ENCODE peak calls at places on chromosomes 13 and 19, in ten cellular contexts. J is aorta, M is activated T-helper 1 cell treated with Interleukin-2 at 50 U/mL for 16 hours, B is NCI-H345, F is thoracic aorta, A is kidney glomerular epithelial cell, Q is K562, L is BJ, S is A549, G is GM03348. P is an unnamed sample.

GRCh38 chr13:113084943-113085540 is 20.5 kb upstream of the F7 start:
- DNase-seq in J (peak; percentile 64), M (no peak), B (no peak), F (no peak), A (no peak), Q (no peak), L (no peak), S (no peak), G (no peak), P (peak; percentile 43)

GRCh38 chr19:10419200-10419645 is 1.1 kb upstream of the PDE4A start:
- DNase-seq in J (peak; percentile 83), M (no peak), B (no peak), F (no peak), A (no peak), Q (peak; percentile 65), L (no peak), S (peak; percentile 50), G (no peak), P (no peak)

GRCh38 chr19:47428177-47428894 is 9.0 kb upstream of the MEIS3 start:
- DNase-seq in J (peak; percentile 90), M (peak; percentile 52), B (peak; percentile 98), F (peak; percentile 68), A (peak; percentile 98), Q (peak; percentile 96), L (peak; percentile 97), S (peak; percentile 98), G (peak; percentile 97), P (peak; percentile 86)

GRCh38 chr13:27411393-27411792 is 13.0 kb upstream of the GTF3A start:
- DNase-seq in J (no peak), M (no peak), B (no peak), F (no peak), A (no peak), Q (no peak), L (no peak), S (no peak), G (no peak), P (no peak)

GRCh38 chr19:6412111-6412999 is 12.3 kb downstream of the KHSRP start:
- DNase-seq in J (no peak), M (no peak), B (peak; percentile 29), F (no peak), A (peak; percentile 15), Q (peak; percentile 66), L (no peak), S (peak; percentile 31), G (peak; percentile 31), P (no peak)

GRCh38 chr19:28878862-28879566 is 333.9 kb downstream of the UQCRFS1 start:
- DNase-seq in J (peak; percentile 87), M (no peak), B (peak; percentile 95), F (peak; percentile 13), A (peak; percentile 73), Q (peak; percentile 67), L (peak; percentile 9), S (peak; percentile 83), G (peak; percentile 81), P (peak; percentile 64)

GRCh38 chr13:49622174-49622946 is 5.9 kb upstream of the ARL11 start:
- DNase-seq in J (no peak), M (no peak), B (no peak), F (no peak), A (no peak), Q (no peak), L (no peak), S (no peak), G (no peak), P (no peak)

GRCh38 chr13:47594833-47595232 is 406.2 kb downstream of the SUCLA2 start:
- DNase-seq in J (no peak), M (no peak), B (no peak), F (no peak), A (no peak), Q (no peak), L (no peak), S (peak; percentile 18), G (no peak), P (no peak)

GRCh38 chr13:53351040-53351439 is 322.4 kb downstream of the OLFM4 start:
- DNase-seq in J (no peak), M (no peak), B (no peak), F (no peak), A (no peak), Q (no peak), L (no peak), S (no peak), G (no peak), P (no peak)

GRCh38 chr19:46471116-46471733 is at the start of gene PNMA8A:
- DNase-seq in J (peak; percentile 96), M (no peak), B (peak; percentile 81), F (peak; percentile 61), A (peak; percentile 52), Q (peak; percentile 92), L (no peak), S (peak; percentile 57), G (peak; percentile 89), P (peak; percentile 62)

GRCh38 chr13:112580211-112580610 is 7.7 kb downstream of the TUBGCP3 start:
- DNase-seq in J (no peak), M (no peak), B (no peak), F (no peak), A (no peak), Q (no peak), L (no peak), S (no peak), G (no peak), P (no peak)

GRCh38 chr19:1122972-1123363 is 19.2 kb downstream of the GPX4 start:
- DNase-seq in J (peak; percentile 93), M (no peak), B (peak; percentile 16), F (no peak), A (peak; percentile 29), Q (peak; percentile 99), L (no peak), S (peak; percentile 84), G (peak; percentile 96), P (peak; percentile 78)

GRCh38 chr13:33992891-33993336 is 175.0 kb downstream of the RFC3 start:
- DNase-seq in J (no peak), M (no peak), B (peak; percentile 44), F (no peak), A (no peak), Q (no peak), L (no peak), S (no peak), G (no peak), P (no peak)

GRCh38 chr13:109451726-109452125 is 334.7 kb downstream of the IRS2 start:
- DNase-seq in J (no peak), M (no peak), B (no peak), F (no peak), A (no peak), Q (no peak), L (no peak), S (no peak), G (no peak), P (no peak)

GRCh38 chr13:73765651-73766384 is 368.4 kb downstream of the KLF12 start:
- DNase-seq in J (peak; percentile 86), M (peak; percentile 78), B (peak; percentile 97), F (peak; percentile 33), A (peak; percentile 49), Q (no peak), L (no peak), S (no peak), G (peak; percentile 24), P (peak; percentile 71)

GRCh38 chr19:41397086-41398041 is at the start of the genes BCKDHA and EXOSC5:
- DNase-seq in J (peak; percentile 99), M (peak; percentile 99), B (peak; percentile 98), F (peak; percentile 98), A (peak; percentile 99), Q (peak; percentile 96), L (peak; percentile 98), S (peak; percentile 100), G (peak; percentile 99), P (peak; percentile 100)

GRCh38 chr13:95660981-95661581 is 15.9 kb upstream of the DNAJC3 start:
- DNase-seq in J (no peak), M (no peak), B (peak; percentile 37), F (no peak), A (peak; percentile 25), Q (peak; percentile 12), L (no peak), S (peak; percentile 42), G (peak; percentile 57), P (no peak)

GRCh38 chr13:24502567-24503375 is 9.8 kb downstream of the PARP4 start:
- DNase-seq in J (no peak), M (no peak), B (peak; percentile 7), F (no peak), A (peak; percentile 59), Q (no peak), L (no peak), S (peak; percentile 58), G (peak; percentile 67), P (no peak)

GRCh38 chr13:73684286-73684685 is 449.9 kb downstream of the KLF12 start:
- DNase-seq in J (no peak), M (no peak), B (peak; percentile 77), F (no peak), A (no peak), Q (no peak), L (no peak), S (no peak), G (no peak), P (no peak)

P was measured in lower lobe of right lung.